ENCODE peak calls at places on chromosomes 5 and 9, in nine cellular contexts. E, Z, Y, H, O, S, V, J and X are unnamed samples. For H3K27me3, the result is how much of the 10 kb centered on the place peaks cover.

GRCh38 chr9:35537898-35538297 is 48.0 kb downstream of the RUSC2 start:
- DNase-seq in E (no peak), Z (peak), Y (peak), H (no peak), O (no peak), S (no peak), V (no peak), J (no peak), X (no peak)

GRCh38 chr9:92738661-92739081 is 26.0 kb downstream of the BICD2 start:
- DNase-seq in E (no peak), Z (no peak), Y (peak), H (peak), O (no peak), S (no peak), V (peak), J (no peak), X (no peak)

GRCh38 chr5:59586811-59587340 is 306.6 kb downstream of the PDE4D start:
- DNase-seq in E (no peak), Z (no peak), Y (no peak), H (no peak), O (no peak), S (no peak), V (no peak), J (no peak), X (no peak)

GRCh38 chr5:151167022-151167421 is 9.4 kb upstream of the ANXA6 start:
- DNase-seq in E (no peak), Z (no peak), Y (no peak), H (no peak), O (no peak), S (no peak), V (no peak), J (no peak), X (no peak)

GRCh38 chr5:76175821-76176403 is 92.7 kb downstream of the SV2C start:
- DNase-seq in E (no peak), Z (no peak), Y (no peak), H (no peak), O (peak), S (no peak), V (no peak), J (no peak), X (no peak)

GRCh38 chr5:123186762-123187161 is 97.7 kb downstream of the PRDM6 start:
- DNase-seq in E (no peak), Z (no peak), Y (no peak), H (no peak), O (no peak), S (no peak), V (no peak), J (no peak), X (no peak)

GRCh38 chr9:90002299-90003045 is 397.7 kb downstream of the GADD45G start:
- DNase-seq in E (no peak), Z (no peak), Y (no peak), H (no peak), O (no peak), S (no peak), V (no peak), J (no peak), X (no peak)

GRCh38 chr5:91269198-91269597 is 113.9 kb downstream of the ARRDC3 start:
- DNase-seq in E (no peak), Z (no peak), Y (no peak), H (no peak), O (no peak), S (no peak), V (peak), J (no peak), X (no peak)

GRCh38 chr9:73148447-73148937 is 3.2 kb upstream of the ANXA1 start:
- DNase-seq in E (peak), Z (no peak), Y (no peak), H (no peak), O (no peak), S (no peak), V (peak), J (no peak), X (no peak)

GRCh38 chr9:119268985-119269384 is 100.2 kb downstream of the BRINP1 start:
- DNase-seq in E (no peak), Z (no peak), Y (no peak), H (no peak), O (no peak), S (no peak), V (peak), J (no peak), X (no peak)

GRCh38 chr5:45385321-45386058 is 310.7 kb downstream of the HCN1 start:
- DNase-seq in E (peak), Z (no peak), Y (no peak), H (no peak), O (no peak), S (no peak), V (no peak), J (no peak), X (no peak)

GRCh38 chr5:103571730-103572129 is 9.1 kb upstream of the NUDT12 start:
- DNase-seq in E (no peak), Z (no peak), Y (no peak), H (no peak), O (no peak), S (no peak), V (no peak), J (no peak), X (no peak)

GRCh38 chr9:112789493-112789892 is 38.9 kb downstream of the SNX30 start:
- DNase-seq in E (no peak), Z (no peak), Y (no peak), H (no peak), O (no peak), S (no peak), V (no peak), J (no peak), X (no peak)

GRCh38 chr9:125043631-125044030 is 99.7 kb downstream of the SCAI start:
- DNase-seq in E (no peak), Z (no peak), Y (no peak), H (no peak), O (no peak), S (no peak), V (no peak), J (no peak), X (no peak)

GRCh38 chr5:125311743-125312142 is 565.3 kb upstream of the ZNF608 start:
- DNase-seq in E (peak), Z (no peak), Y (no peak), H (no peak), O (no peak), S (no peak), V (peak), J (no peak), X (no peak)

GRCh38 chr9:23342296-23342695 is 483.7 kb downstream of the ELAVL2 start:
- DNase-seq in E (peak), Z (no peak), Y (no peak), H (no peak), O (no peak), S (no peak), V (peak), J (no peak), X (no peak)

GRCh38 chr9:117662651-117663050 is 41.6 kb upstream of the TLR4 start:
- DNase-seq in E (no peak), Z (no peak), Y (no peak), H (no peak), O (no peak), S (no peak), V (no peak), J (no peak), X (no peak)

GRCh38 chr9:128048663-128049062 is 18.5 kb downstream of the NAIF1 start:
- DNase-seq in E (no peak), Z (no peak), Y (no peak), H (no peak), O (no peak), S (no peak), V (no peak), J (no peak), X (no peak)

GRCh38 chr9:72309366-72310133 is 55.5 kb downstream of the ZFAND5 start:
- DNase-seq in E (no peak), Z (no peak), Y (no peak), H (no peak), O (no peak), S (no peak), V (peak), J (no peak), X (no peak)

GRCh38 chr5:180641566-180641900 is 7.9 kb downstream of the FLT4 start:
- DNase-seq in E (no peak), Z (no peak), Y (peak), H (peak), O (no peak), S (no peak), V (no peak), J (no peak), X (no peak)

GRCh38 chr5:132103380-132103951 is 29.9 kb downstream of the CSF2 start:
- DNase-seq in E (peak), Z (peak), Y (no peak), H (peak), O (peak), S (no peak), V (peak), J (no peak), X (peak)

GRCh38 chr9:87193151-87193550 is 245.8 kb upstream of the GAS1 start:
- DNase-seq in E (no peak), Z (no peak), Y (no peak), H (no peak), O (no peak), S (no peak), V (no peak), J (no peak), X (no peak)

GRCh38 chr5:129593525-129593924 is 133.4 kb downstream of the ADAMTS19 start:
- DNase-seq in E (no peak), Z (no peak), Y (no peak), H (no peak), O (no peak), S (no peak), V (no peak), J (no peak), X (no peak)

GRCh38 chr5:32539981-32540380 is 45.4 kb upstream of the SUB1 start:
- DNase-seq in E (no peak), Z (no peak), Y (no peak), H (no peak), O (no peak), S (no peak), V (no peak), J (no peak), X (no peak)

GRCh38 chr9:126763130-126763764 is 41.6 kb upstream of the ZBTB43 start:
- DNase-seq in E (peak), Z (no peak), Y (peak), H (no peak), O (no peak), S (no peak), V (peak), J (peak), X (no peak)

DNA sequence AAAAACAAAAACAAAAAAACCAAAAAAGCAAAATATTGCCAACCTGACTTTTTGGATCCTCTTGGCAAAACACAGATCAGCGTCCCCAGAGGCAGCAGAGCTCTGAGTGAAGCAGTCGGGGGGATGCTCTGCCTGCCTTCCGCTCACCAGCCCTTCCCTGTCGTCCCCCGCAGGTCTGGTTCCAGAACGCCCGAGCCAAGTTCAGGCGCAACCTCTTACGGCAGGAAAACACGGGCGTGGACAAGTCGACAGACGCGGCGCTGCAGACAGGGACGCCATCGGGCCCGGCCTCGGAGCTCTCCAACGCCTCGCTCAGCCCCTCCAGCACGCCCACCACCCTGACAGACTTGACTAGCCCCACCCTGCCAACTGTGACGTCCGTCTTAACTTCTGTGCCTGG is 20.7 kb downstream of the LHX2 start:
- DNase-seq in E (no peak), Z (no peak), Y (peak), H (no peak), O (no peak), S (peak), V (no peak), J (peak), X (no peak)
- H3K27me3 ChIP-seq in E (under half), Z (half or more), Y (half or more), H (half or more), O (under half), S (under half), V (under half), J (under half), X (half or more)

DNA sequence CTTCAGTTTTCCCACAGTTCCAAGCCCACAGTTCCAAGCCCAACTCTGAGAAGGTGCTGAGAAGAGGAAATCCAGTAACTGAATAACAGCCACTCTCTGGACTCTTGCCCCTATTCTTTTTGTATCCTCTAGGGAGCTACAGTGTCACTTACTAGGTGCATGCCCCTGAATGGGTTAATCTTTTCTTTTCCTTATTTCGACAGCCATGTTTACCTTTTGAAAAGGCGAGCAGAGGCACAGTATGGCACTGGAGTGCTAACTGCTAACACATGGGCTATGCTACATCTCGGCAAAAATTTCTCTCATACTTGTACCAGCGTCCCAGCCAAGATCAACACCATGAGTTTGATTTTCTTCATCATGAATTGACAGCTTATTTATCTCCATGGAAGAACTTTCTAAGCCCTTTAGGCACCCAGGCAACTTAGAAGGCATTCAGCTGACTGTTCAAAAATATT is 222.6 kb downstream of the EBF1 start:
- DNase-seq in E (no peak), Z (no peak), Y (no peak), H (no peak), O (no peak), S (no peak), V (no peak), J (no peak), X (no peak)
- TF ChIP-seq CTCF in E (no peak), Z (no peak), Y (no peak), H (no peak), O (no peak), S (no peak), V (no peak), J (no peak), X (no peak)

DNA sequence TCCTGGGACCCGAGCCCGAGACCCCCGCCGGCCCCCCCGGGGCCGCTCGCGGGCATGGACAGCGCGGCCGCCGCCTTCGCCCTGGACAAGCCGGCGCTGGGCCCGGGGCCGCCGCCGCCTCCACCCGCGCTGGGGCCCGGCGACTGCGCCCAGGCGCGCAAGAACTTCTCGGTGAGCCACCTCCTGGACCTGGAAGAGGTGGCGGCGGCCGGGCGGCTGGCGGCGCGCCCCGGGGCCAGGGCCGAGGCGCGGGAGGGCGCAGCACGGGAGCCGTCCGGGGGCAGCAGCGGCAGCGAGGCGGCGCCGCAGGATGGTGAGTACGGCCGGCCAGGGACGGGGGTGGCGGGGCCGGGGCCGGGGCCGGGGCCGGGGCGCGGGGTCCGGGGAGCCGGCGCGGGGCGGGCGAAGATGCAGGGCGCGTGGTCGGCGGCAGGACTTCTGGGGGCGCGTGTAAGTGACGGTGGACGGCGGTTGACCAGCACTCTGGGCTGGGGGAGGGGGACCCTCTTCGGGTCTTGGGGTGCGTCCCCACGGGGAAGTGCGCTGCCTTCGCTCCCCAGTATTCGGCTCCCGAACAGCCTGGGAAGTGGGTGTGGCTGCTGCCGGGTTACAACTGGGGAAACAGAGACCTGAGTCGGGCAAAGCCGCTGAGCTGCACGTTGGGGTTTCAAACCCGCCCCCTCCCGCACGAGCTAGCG is 516 bp downstream of the PRRX2 start:
- DNase-seq in E (no peak), Z (no peak), Y (peak), H (no peak), O (no peak), S (no peak), V (no peak), J (peak), X (no peak)
- H3K4me3 ChIP-seq in E (no peak), Z (peak), Y (no peak), H (peak), O (no peak), S (no peak), V (no peak), J (peak), X (peak)

DNA sequence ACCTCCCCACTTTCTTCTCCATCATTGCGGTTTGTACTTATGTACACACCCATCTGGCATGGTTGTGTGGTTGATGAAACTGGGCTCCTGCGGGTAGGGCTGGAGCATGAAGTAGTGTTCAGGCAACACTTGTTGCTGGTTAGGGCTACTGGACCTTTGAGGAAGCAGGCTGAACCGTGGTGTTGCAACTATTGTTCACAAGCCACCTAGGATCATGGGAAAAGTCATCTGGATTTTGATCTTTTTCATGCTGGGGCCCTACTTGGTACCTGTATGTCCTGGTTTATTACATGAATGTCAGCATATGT is 40.1 kb upstream of the TIFAB start:
- DNase-seq in E (peak), Z (no peak), Y (no peak), H (no peak), O (no peak), S (no peak), V (peak), J (no peak), X (no peak)
- H3K27me3 ChIP-seq in E (under half), Z (half or more), Y (half or more), H (half or more), O (under half), S (under half), V (under half), J (half or more), X (half or more)

GRCh38 chr5:2523180-2523579 is 228.3 kb downstream of the IRX2 start:
- DNase-seq in E (no peak), Z (no peak), Y (no peak), H (no peak), O (no peak), S (no peak), V (no peak), J (no peak), X (no peak)
- TF ChIP-seq CTCF in E (no peak), Z (no peak), Y (no peak), H (no peak), O (no peak), S (no peak), V (no peak), J (no peak), X (no peak)

DNA sequence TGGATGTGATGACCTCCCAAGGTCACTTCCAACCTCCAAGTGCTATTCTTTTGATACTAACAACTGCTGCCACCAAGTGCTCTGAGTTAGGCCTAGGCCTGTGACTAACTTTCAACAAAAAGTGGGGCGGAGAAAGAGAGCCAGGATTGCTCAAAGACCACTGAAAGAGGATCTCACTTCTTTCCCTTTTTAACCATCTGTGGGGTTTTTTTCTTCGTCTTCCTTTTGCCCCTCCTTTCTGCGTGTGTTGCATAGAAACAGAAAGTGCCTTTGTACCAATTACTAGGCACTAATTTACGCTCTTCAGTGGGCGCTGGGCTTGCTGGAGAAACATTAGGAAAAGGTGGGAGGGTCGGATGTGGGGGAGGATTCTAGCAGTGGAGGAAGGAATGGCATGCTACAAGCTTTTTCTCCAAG is 8.0 kb downstream of the KLF9 start:
- DNase-seq in E (no peak), Z (no peak), Y (no peak), H (no peak), O (no peak), S (no peak), V (no peak), J (peak), X (no peak)
- H3K4me3 ChIP-seq in E (no peak), Z (no peak), Y (no peak), H (peak), O (no peak), S (no peak), V (no peak), J (peak), X (peak)

GRCh38 chr5:516980-517379 is 7.3 kb downstream of the SLC9A3 start:
- DNase-seq in E (no peak), Z (no peak), Y (no peak), H (no peak), O (no peak), S (no peak), V (no peak), J (no peak), X (no peak)
- H3K27me3 ChIP-seq in E (under half), Z (half or more), Y (under half), H (half or more), O (under half), S (under half), V (under half), J (under half), X (half or more)

GRCh38 chr5:14035859-14036440 is 91.5 kb upstream of the DNAH5 start:
- DNase-seq in E (peak), Z (peak), Y (peak), H (no peak), O (no peak), S (no peak), V (peak), J (peak), X (no peak)

GRCh38 chr5:14036514-14036913 is 92.0 kb upstream of the DNAH5 start:
- DNase-seq in E (peak), Z (no peak), Y (peak), H (no peak), O (no peak), S (no peak), V (peak), J (peak), X (no peak)

GRCh38 chr5:14038341-14038959 is 94.0 kb upstream of the DNAH5 start:
- DNase-seq in E (peak), Z (no peak), Y (peak), H (no peak), O (no peak), S (no peak), V (peak), J (no peak), X (no peak)

GRCh38 chr5:14034991-14035390 is 90.5 kb upstream of the DNAH5 start:
- DNase-seq in E (no peak), Z (no peak), Y (peak), H (no peak), O (no peak), S (no peak), V (no peak), J (no peak), X (no peak)

GRCh38 chr5:14036947-14037346 is 92.5 kb upstream of the DNAH5 start:
- DNase-seq in E (no peak), Z (no peak), Y (peak), H (no peak), O (no peak), S (no peak), V (peak), J (peak), X (no peak)
- TF ChIP-seq CTCF in E (no peak), Z (no peak), Y (no peak), H (no peak), O (no peak), S (no peak), V (no peak), J (no peak), X (no peak)

DNA sequence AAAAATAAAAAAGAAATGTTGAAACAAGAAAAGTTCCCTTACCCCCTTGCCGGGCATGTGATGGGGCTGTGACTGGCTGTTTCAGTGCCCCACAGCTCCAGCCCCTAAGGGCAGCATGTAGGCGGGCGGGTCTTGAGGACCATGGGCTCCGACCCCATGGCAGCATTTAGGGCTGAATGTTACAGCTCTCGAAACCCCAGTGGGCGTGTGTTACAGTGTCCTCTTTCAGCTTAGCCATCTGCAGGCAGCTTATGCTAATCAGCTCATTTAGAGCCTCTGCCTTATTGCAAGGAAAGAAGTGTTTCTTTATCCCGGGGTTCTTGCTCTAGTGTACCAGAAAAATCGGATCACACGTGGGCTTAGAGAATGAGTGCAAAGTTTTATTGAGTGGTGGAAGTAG is 497.4 kb upstream of the CYLC2 start:
- DNase-seq in E (no peak), Z (no peak), Y (no peak), H (no peak), O (no peak), S (no peak), V (no peak), J (no peak), X (peak)
- H3K4me3 ChIP-seq in E (no peak), Z (no peak), Y (no peak), H (no peak), O (no peak), S (no peak), V (no peak), J (no peak), X (no peak)